ENCODE peak calls at places on chromosomes 7 and 10, in six cellular contexts. T is upper lobe of left lung, P is HCT116, C is GM12878, U is stomach, B is transverse colon. X is an unnamed sample.

GRCh38 chr10:123636598-123637325 is 29.4 kb upstream of the GPR26 start:
- DNase-seq in T (no peak), P (peak; percentile 38), C (no peak), U (no peak), B (no peak), X (no peak)

GRCh38 chr7:112433289-112433688 is 17.0 kb upstream of the IFRD1 start:
- DNase-seq in T (no peak), P (no peak), C (no peak), U (no peak), B (no peak), X (no peak)

GRCh38 chr7:88480901-88481300 is 174.2 kb upstream of the STEAP4 start:
- DNase-seq in T (no peak), P (no peak), C (no peak), U (no peak), B (peak; percentile 42), X (no peak)

GRCh38 chr10:102718220-102718619 is 3.8 kb downstream of the SFXN2 start:
- DNase-seq in T (no peak), P (no peak), C (no peak), U (no peak), B (no peak), X (no peak)

GRCh38 chr10:121753726-121754476 is 155.7 kb upstream of the FGFR2 start:
- DNase-seq in T (no peak), P (peak; percentile 28), C (peak; percentile 46), U (no peak), B (no peak), X (no peak)

GRCh38 chr10:102268333-102268999 is 23.1 kb downstream of the GBF1 start:
- DNase-seq in T (no peak), P (no peak), C (no peak), U (no peak), B (no peak), X (no peak)

GRCh38 chr7:88927-89921 is 103.1 kb upstream of the FAM20C start:
- DNase-seq in T (peak; percentile 74), P (no peak), C (no peak), U (peak; percentile 51), B (no peak), X (peak; percentile 88)

GRCh38 chr10:88707429-88708110 is 1.5 kb downstream of the LIPK start:
- DNase-seq in T (no peak), P (peak; percentile 69), C (no peak), U (no peak), B (no peak), X (no peak)

GRCh38 chr7:47651355-47652317 is 69.7 kb upstream of the TNS3 start:
- DNase-seq in T (no peak), P (no peak), C (no peak), U (no peak), B (no peak), X (no peak)

GRCh38 chr10:16116404-16117304 is 256.3 kb upstream of the MINDY3 start:
- DNase-seq in T (no peak), P (peak; percentile 4), C (peak; percentile 3), U (no peak), B (no peak), X (no peak)

GRCh38 chr10:115830260-115830970 is 442.6 kb downstream of the GFRA1 start:
- DNase-seq in T (no peak), P (no peak), C (no peak), U (no peak), B (no peak), X (no peak)

GRCh38 chr7:815284-816216 is 16.7 kb upstream of the SUN1 start:
- DNase-seq in T (peak; percentile 89), P (no peak), C (no peak), U (no peak), B (peak; percentile 46), X (peak; percentile 74)

GRCh38 chr10:51358227-51358626 is 283.9 kb downstream of the PRKG1 start:
- DNase-seq in T (no peak), P (no peak), C (no peak), U (no peak), B (no peak), X (no peak)

GRCh38 chr10:11068861-11069633 is 51.4 kb downstream of the CELF2 start:
- DNase-seq in T (no peak), P (no peak), C (no peak), U (no peak), B (no peak), X (no peak)

GRCh38 chr7:156143683-156144082 is 331.4 kb upstream of the SHH start:
- DNase-seq in T (peak; percentile 38), P (no peak), C (no peak), U (no peak), B (no peak), X (no peak)

GRCh38 chr10:4144802-4145201 is 359.8 kb upstream of the KLF6 start:
- DNase-seq in T (no peak), P (no peak), C (no peak), U (no peak), B (no peak), X (no peak)

GRCh38 chr10:37734971-37735370 is 122.4 kb downstream of the ZNF248 start:
- DNase-seq in T (no peak), P (peak; percentile 54), C (no peak), U (no peak), B (no peak), X (no peak)

GRCh38 chr10:127952575-127952869 is 45.6 kb downstream of the PTPRE start:
- DNase-seq in T (no peak), P (no peak), C (no peak), U (no peak), B (no peak), X (no peak)

GRCh38 chr7:28065308-28065707 is 115.3 kb downstream of the JAZF1 start:
- DNase-seq in T (no peak), P (no peak), C (no peak), U (no peak), B (no peak), X (peak; percentile 77)

GRCh38 chr7:85749715-85750453 is 563.0 kb upstream of the SEMA3D start:
- DNase-seq in T (peak; percentile 5), P (no peak), C (no peak), U (no peak), B (no peak), X (no peak)

GRCh38 chr7:13990984-13991790 is 1.7 kb upstream of the ETV1 start:
- DNase-seq in T (peak; percentile 93), P (peak; percentile 79), C (peak; percentile 13), U (peak; percentile 91), B (peak; percentile 92), X (peak; percentile 98)

GRCh38 chr7:31443457-31443856 is 70.4 kb upstream of the ITPRID1 start:
- DNase-seq in T (no peak), P (peak; percentile 32), C (peak; percentile 21), U (no peak), B (no peak), X (no peak)

GRCh38 chr7:18610331-18610948 is 114.9 kb downstream of the HDAC9 start:
- DNase-seq in T (no peak), P (peak; percentile 44), C (no peak), U (no peak), B (no peak), X (no peak)

GRCh38 chr7:4744391-4745264 is 30.8 kb upstream of the AP5Z1 start:
- DNase-seq in T (peak; percentile 100), P (peak; percentile 85), C (peak; percentile 58), U (peak; percentile 97), B (peak; percentile 98), X (peak; percentile 99)
- H3K4me1 ChIP-seq in T (peaks cover 66% of the 10 kb centered on the region), P (peaks cover 21% of the 10 kb centered on the region), C (peaks cover 29% of the 10 kb centered on the region), U (peaks cover 32% of the 10 kb centered on the region), B (peaks cover 80% of the 10 kb centered on the region), X (peaks cover 58% of the 10 kb centered on the region)

DNA sequence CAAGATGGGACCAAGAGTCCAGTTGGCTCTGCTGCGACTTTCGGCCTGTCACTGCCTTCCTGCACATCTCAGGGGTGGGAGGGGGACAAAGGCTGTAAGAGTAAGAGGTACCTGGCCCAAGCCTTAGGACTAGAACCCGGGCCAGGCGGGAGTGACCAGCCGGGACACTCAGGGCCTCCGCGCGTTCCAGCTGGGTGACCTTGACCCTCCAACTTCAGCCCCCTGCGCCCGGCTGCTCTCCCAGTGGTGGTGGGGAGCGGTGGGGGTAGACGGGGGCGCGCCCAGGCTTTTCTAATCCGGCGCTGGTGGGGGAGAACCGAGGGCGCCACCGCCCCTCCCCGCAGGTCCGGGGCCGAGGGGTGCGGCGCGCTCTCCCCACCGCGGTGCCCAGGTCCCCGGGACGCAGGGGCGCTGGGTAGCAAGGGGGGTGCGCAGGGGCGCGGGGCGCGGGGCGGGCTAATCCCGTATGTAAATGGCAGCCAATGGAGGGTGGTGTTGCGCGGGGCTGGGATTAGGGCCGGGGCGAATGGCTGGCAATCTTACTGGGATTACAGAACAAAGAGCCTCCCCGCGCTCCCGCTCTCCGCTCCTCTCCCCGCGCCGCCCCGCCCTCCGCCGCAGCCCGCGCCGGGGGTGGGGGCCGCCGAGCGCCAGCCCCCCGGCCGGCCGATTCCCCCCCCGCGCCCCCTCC is at the start of gene GTF2IRD1:
- DNase-seq in T (peak; percentile 91), P (no peak), C (no peak), U (peak; percentile 68), B (peak; percentile 78), X (peak; percentile 87)
- TF ChIP-seq POLR2AphosphoS5 in T (no peak), P (no peak), C (no peak), U (no peak), B (no peak), X (no peak)

GRCh38 chr10:132420469-132421376 is 23.7 kb downstream of the PWWP2B start:
- DNase-seq in T (no peak), P (no peak), C (no peak), U (peak; percentile 77), B (peak; percentile 79), X (no peak)

GRCh38 chr10:132418520-132419416 is 21.8 kb downstream of the PWWP2B start:
- DNase-seq in T (peak; percentile 87), P (peak; percentile 49), C (no peak), U (peak; percentile 92), B (peak; percentile 93), X (no peak)

GRCh38 chr10:132417957-132418441 is 21.0 kb downstream of the PWWP2B start:
- DNase-seq in T (peak; percentile 84), P (no peak), C (no peak), U (peak; percentile 66), B (peak; percentile 66), X (no peak)

GRCh38 chr10:132421377-132422168 is 24.6 kb downstream of the PWWP2B start:
- DNase-seq in T (peak; percentile 89), P (no peak), C (no peak), U (peak; percentile 90), B (peak; percentile 90), X (peak; percentile 92)

DNA sequence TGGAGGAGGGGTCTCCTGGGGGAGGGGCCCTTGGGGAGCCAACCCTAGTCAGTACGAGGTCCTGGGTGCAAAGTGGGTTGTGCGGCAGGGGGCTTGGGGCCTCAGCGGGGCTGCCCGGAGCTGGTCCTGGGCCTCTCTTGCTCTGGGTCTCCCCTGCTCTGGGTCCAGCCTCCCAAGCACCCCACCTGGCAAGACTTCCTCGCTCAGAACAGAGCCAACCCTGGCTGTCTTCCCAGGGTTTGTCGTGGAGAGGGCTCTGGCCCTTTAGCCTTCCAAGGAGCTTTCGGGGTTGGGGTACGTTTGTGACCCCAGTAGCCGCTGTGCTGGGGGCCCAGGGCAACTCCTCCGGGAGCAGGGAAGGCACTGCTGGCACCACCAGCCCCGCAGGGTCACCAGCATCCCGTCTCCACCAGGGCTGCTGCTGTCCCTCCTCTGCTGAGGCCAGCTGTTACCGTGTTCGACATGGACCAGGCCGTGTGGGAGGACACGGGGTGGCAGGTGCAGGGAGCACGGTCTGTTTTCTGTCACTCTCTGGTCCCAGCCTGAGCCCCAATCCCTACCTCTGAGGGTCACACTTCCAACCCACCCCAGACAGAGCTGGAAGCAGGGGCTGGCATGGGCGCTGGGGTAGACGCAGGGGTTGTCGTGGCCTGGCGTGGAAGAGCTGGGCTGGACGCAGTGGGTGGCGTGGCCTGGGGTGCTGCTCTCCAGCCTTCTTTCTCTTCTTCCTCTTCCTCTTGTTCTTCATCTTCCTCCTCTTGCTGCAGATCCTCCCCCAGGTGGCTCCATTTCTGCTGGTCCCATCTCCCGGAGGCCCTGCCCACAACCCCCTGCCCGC is 22.9 kb downstream of the PWWP2B start:
- DNase-seq in T (peak; percentile 81), P (no peak), C (no peak), U (peak; percentile 66), B (no peak), X (no peak)
- H3K4me1 ChIP-seq in T (peaks cover 58% of the 10 kb centered on the region), P (peaks cover 33% of the 10 kb centered on the region), C (peaks cover 26% of the 10 kb centered on the region), U (peaks cover 59% of the 10 kb centered on the region), B (peaks cover 79% of the 10 kb centered on the region), X (peaks cover 65% of the 10 kb centered on the region)

GRCh38 chr10:99569971-99570370 is 37.2 kb downstream of the NKX2-3 start:
- DNase-seq in T (no peak), P (no peak), C (no peak), U (no peak), B (no peak), X (no peak)
- TF ChIP-seq POLR2AphosphoS5 in T (no peak), P (no peak), C (no peak), U (no peak), B (no peak), X (no peak)